ENCODE peak calls at places on chromosomes 1 and 21, in ten cellular contexts. One of them, this sample, is unnamed.
A peak's percentile ranks its signal among the peaks of the same experiment; 100 is the strongest.

GRCh38 chr21:23951251-23951650 is 1656.0 kb downstream of the MRPL39 start:
- DNase-seq in neural progenitor cell: no peak
- DNase-seq in heart right ventricle: no peak
- DNase-seq in psoas muscle: no peak
- DNase-seq in IMR-90: peak; percentile 67
- DNase-seq in endodermal cell: no peak
- DNase-seq in transverse colon: no peak
- DNase-seq in A549: no peak
- DNase-seq in CD4-positive, alpha-beta T cell: no peak
- DNase-seq in GM23248: no peak
- DNase-seq in this sample: no peak

GRCh38 chr1:196462101-196462500 is 146.1 kb downstream of the KCNT2 start:
- DNase-seq in heart right ventricle: no peak
- DNase-seq in neural progenitor cell: no peak
- DNase-seq in transverse colon: no peak
- DNase-seq in A549: no peak
- DNase-seq in CD4-positive, alpha-beta T cell: no peak
- DNase-seq in psoas muscle: no peak
- DNase-seq in GM23248: peak; percentile 14
- DNase-seq in endodermal cell: no peak
- DNase-seq in IMR-90: peak; percentile 2
- DNase-seq in this sample: no peak

GRCh38 chr1:39901486-39902120 is at the start of gene MYCL:
- DNase-seq in A549: peak; percentile 72
- DNase-seq in CD4-positive, alpha-beta T cell: peak; percentile 55
- DNase-seq in transverse colon: peak; percentile 90
- DNase-seq in IMR-90: peak; percentile 60
- DNase-seq in endodermal cell: peak; percentile 98
- DNase-seq in neural progenitor cell: peak; percentile 95
- DNase-seq in heart right ventricle: peak; percentile 54
- DNase-seq in psoas muscle: peak; percentile 80
- DNase-seq in GM23248: peak; percentile 79
- DNase-seq in this sample: peak; percentile 51

GRCh38 chr1:234734864-234735263 is 124.9 kb upstream of the IRF2BP2 start:
- DNase-seq in IMR-90: no peak
- DNase-seq in neural progenitor cell: no peak
- DNase-seq in GM23248: no peak
- DNase-seq in transverse colon: no peak
- DNase-seq in CD4-positive, alpha-beta T cell: no peak
- DNase-seq in endodermal cell: peak; percentile 61
- DNase-seq in heart right ventricle: no peak
- DNase-seq in A549: no peak
- DNase-seq in psoas muscle: no peak
- DNase-seq in this sample: no peak

GRCh38 chr1:10528066-10529014 is 53.6 kb downstream of the PEX14 start:
- DNase-seq in neural progenitor cell: no peak
- DNase-seq in transverse colon: peak; percentile 26
- DNase-seq in CD4-positive, alpha-beta T cell: no peak
- DNase-seq in GM23248: peak; percentile 96
- DNase-seq in A549: peak; percentile 49
- DNase-seq in endodermal cell: peak; percentile 55
- DNase-seq in heart right ventricle: no peak
- DNase-seq in IMR-90: peak; percentile 93
- DNase-seq in psoas muscle: peak; percentile 83
- DNase-seq in this sample: no peak

GRCh38 chr1:209774592-209774991 is 9.8 kb downstream of the C1orf74 start:
- DNase-seq in A549: no peak
- DNase-seq in psoas muscle: no peak
- DNase-seq in endodermal cell: no peak
- DNase-seq in neural progenitor cell: no peak
- DNase-seq in CD4-positive, alpha-beta T cell: no peak
- DNase-seq in GM23248: no peak
- DNase-seq in transverse colon: no peak
- DNase-seq in IMR-90: no peak
- DNase-seq in heart right ventricle: no peak
- DNase-seq in this sample: no peak

GRCh38 chr1:12246584-12246983 is 16.8 kb downstream of the VPS13D start:
- DNase-seq in GM23248: no peak
- DNase-seq in psoas muscle: peak; percentile 59
- DNase-seq in neural progenitor cell: no peak
- DNase-seq in transverse colon: no peak
- DNase-seq in endodermal cell: no peak
- DNase-seq in A549: no peak
- DNase-seq in heart right ventricle: no peak
- DNase-seq in CD4-positive, alpha-beta T cell: no peak
- DNase-seq in IMR-90: no peak
- DNase-seq in this sample: no peak

GRCh38 chr1:235646463-235646862 is 3.1 kb downstream of the GNG4 start:
- DNase-seq in A549: no peak
- DNase-seq in endodermal cell: no peak
- DNase-seq in GM23248: no peak
- DNase-seq in psoas muscle: no peak
- DNase-seq in IMR-90: no peak
- DNase-seq in heart right ventricle: no peak
- DNase-seq in transverse colon: no peak
- DNase-seq in CD4-positive, alpha-beta T cell: no peak
- DNase-seq in neural progenitor cell: peak; percentile 77
- DNase-seq in this sample: no peak

GRCh38 chr1:108561731-108562326 is 1.9 kb downstream of the EEIG2 start:
- DNase-seq in IMR-90: no peak
- DNase-seq in heart right ventricle: peak; percentile 52
- DNase-seq in CD4-positive, alpha-beta T cell: peak; percentile 83
- DNase-seq in neural progenitor cell: peak; percentile 84
- DNase-seq in transverse colon: peak; percentile 92
- DNase-seq in A549: peak; percentile 55
- DNase-seq in GM23248: peak; percentile 17
- DNase-seq in psoas muscle: peak; percentile 56
- DNase-seq in endodermal cell: peak; percentile 94
- DNase-seq in this sample: peak; percentile 72

GRCh38 chr1:219500327-219500897 is 112.5 kb downstream of the ZC3H11B start:
- DNase-seq in A549: no peak
- DNase-seq in transverse colon: no peak
- DNase-seq in neural progenitor cell: no peak
- DNase-seq in heart right ventricle: no peak
- DNase-seq in CD4-positive, alpha-beta T cell: no peak
- DNase-seq in IMR-90: no peak
- DNase-seq in psoas muscle: no peak
- DNase-seq in endodermal cell: no peak
- DNase-seq in GM23248: no peak
- DNase-seq in this sample: no peak

GRCh38 chr21:36788116-36788515 is 89.2 kb downstream of the SIM2 start:
- DNase-seq in CD4-positive, alpha-beta T cell: no peak
- DNase-seq in IMR-90: no peak
- DNase-seq in psoas muscle: no peak
- DNase-seq in transverse colon: peak; percentile 69
- DNase-seq in endodermal cell: no peak
- DNase-seq in neural progenitor cell: no peak
- DNase-seq in A549: peak; percentile 50
- DNase-seq in GM23248: no peak
- DNase-seq in heart right ventricle: no peak
- DNase-seq in this sample: no peak

GRCh38 chr1:61081637-61082335 is 575 bp upstream of the NFIA start:
- DNase-seq in psoas muscle: peak; percentile 66
- DNase-seq in IMR-90: peak; percentile 38
- DNase-seq in endodermal cell: peak; percentile 83
- DNase-seq in neural progenitor cell: peak; percentile 74
- DNase-seq in CD4-positive, alpha-beta T cell: peak; percentile 34
- DNase-seq in GM23248: peak; percentile 57
- DNase-seq in A549: peak; percentile 66
- DNase-seq in transverse colon: peak; percentile 63
- DNase-seq in heart right ventricle: peak; percentile 46
- DNase-seq in this sample: peak; percentile 28

GRCh38 chr1:7645751-7646048 is 125.4 kb upstream of the VAMP3 start:
- DNase-seq in neural progenitor cell: no peak
- DNase-seq in CD4-positive, alpha-beta T cell: no peak
- DNase-seq in psoas muscle: no peak
- DNase-seq in GM23248: no peak
- DNase-seq in heart right ventricle: no peak
- DNase-seq in IMR-90: no peak
- DNase-seq in endodermal cell: no peak
- DNase-seq in A549: no peak
- DNase-seq in transverse colon: no peak
- DNase-seq in this sample: no peak

GRCh38 chr1:7644906-7645750 is 126.0 kb upstream of the VAMP3 start:
- DNase-seq in IMR-90: peak; percentile 70
- DNase-seq in A549: no peak
- DNase-seq in CD4-positive, alpha-beta T cell: no peak
- DNase-seq in neural progenitor cell: no peak
- DNase-seq in heart right ventricle: peak; percentile 55
- DNase-seq in GM23248: no peak
- DNase-seq in endodermal cell: no peak
- DNase-seq in transverse colon: peak; percentile 68
- DNase-seq in psoas muscle: no peak
- DNase-seq in this sample: no peak

GRCh38 chr1:7646981-7647901 is 123.9 kb upstream of the VAMP3 start:
- DNase-seq in psoas muscle: peak; percentile 84
- DNase-seq in GM23248: peak; percentile 70
- DNase-seq in transverse colon: peak; percentile 74
- DNase-seq in IMR-90: peak; percentile 46
- DNase-seq in CD4-positive, alpha-beta T cell: peak; percentile 62
- DNase-seq in endodermal cell: peak; percentile 89
- DNase-seq in heart right ventricle: peak; percentile 79
- DNase-seq in neural progenitor cell: peak; percentile 81
- DNase-seq in A549: peak; percentile 88
- DNase-seq in this sample: peak; percentile 74

GRCh38 chr1:7644086-7644485 is 127.0 kb upstream of the VAMP3 start:
- DNase-seq in GM23248: no peak
- DNase-seq in A549: no peak
- DNase-seq in neural progenitor cell: peak; percentile 38
- DNase-seq in psoas muscle: no peak
- DNase-seq in IMR-90: no peak
- DNase-seq in CD4-positive, alpha-beta T cell: no peak
- DNase-seq in endodermal cell: no peak
- DNase-seq in heart right ventricle: no peak
- DNase-seq in transverse colon: no peak
- DNase-seq in this sample: no peak

GRCh38 chr1:7646164-7646563 is 124.9 kb upstream of the VAMP3 start:
- DNase-seq in A549: no peak
- DNase-seq in GM23248: no peak
- DNase-seq in IMR-90: no peak
- DNase-seq in endodermal cell: no peak
- DNase-seq in psoas muscle: no peak
- DNase-seq in neural progenitor cell: no peak
- DNase-seq in CD4-positive, alpha-beta T cell: no peak
- DNase-seq in transverse colon: no peak
- DNase-seq in heart right ventricle: no peak
- DNase-seq in this sample: no peak
- H3K9me3 ChIP-seq in A549: no peaks in the 10 kb centered on the region
- H3K9me3 ChIP-seq in GM23248: no peaks in the 10 kb centered on the region
- H3K9me3 ChIP-seq in IMR-90: no peaks in the 10 kb centered on the region
- H3K9me3 ChIP-seq in endodermal cell: no peaks in the 10 kb centered on the region
- H3K9me3 ChIP-seq in psoas muscle: no peaks in the 10 kb centered on the region
- H3K9me3 ChIP-seq in neural progenitor cell: no peaks in the 10 kb centered on the region
- H3K9me3 ChIP-seq in CD4-positive, alpha-beta T cell: no peaks in the 10 kb centered on the region
- H3K9me3 ChIP-seq in transverse colon: no peaks in the 10 kb centered on the region
- H3K9me3 ChIP-seq in heart right ventricle: no peaks in the 10 kb centered on the region
- H3K9me3 ChIP-seq in this sample: no peaks in the 10 kb centered on the region

DNA sequence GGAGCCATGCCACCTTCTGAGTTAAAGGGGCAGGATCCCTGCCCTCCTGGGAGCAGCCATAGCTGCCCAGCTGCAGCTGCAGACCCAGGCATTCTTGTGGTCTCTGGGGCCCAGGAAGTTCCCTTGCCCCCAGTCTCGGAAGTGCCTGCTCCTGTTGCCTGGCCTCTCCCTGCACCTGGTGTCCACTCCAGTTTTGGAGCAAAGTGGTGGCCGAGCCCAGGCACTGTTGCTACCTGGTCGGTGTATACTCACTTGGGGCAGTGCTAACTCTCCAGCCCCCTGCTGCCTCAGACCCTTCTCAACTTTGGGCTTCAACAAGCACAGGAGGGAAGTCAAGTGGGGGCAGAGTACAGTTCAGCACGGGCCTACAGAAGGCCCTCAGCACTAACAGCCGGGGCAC is 352.9 kb upstream of the NCAM2 start:
- DNase-seq in psoas muscle: no peak
- DNase-seq in GM23248: no peak
- DNase-seq in CD4-positive, alpha-beta T cell: no peak
- DNase-seq in A549: no peak
- DNase-seq in neural progenitor cell: no peak
- DNase-seq in transverse colon: no peak
- DNase-seq in endodermal cell: no peak
- DNase-seq in IMR-90: no peak
- DNase-seq in heart right ventricle: no peak
- DNase-seq in this sample: no peak
- H3K9me3 ChIP-seq in psoas muscle: no peaks in the 10 kb centered on the region
- H3K9me3 ChIP-seq in GM23248: no peaks in the 10 kb centered on the region
- H3K9me3 ChIP-seq in CD4-positive, alpha-beta T cell: no peaks in the 10 kb centered on the region
- H3K9me3 ChIP-seq in A549: no peaks in the 10 kb centered on the region
- H3K9me3 ChIP-seq in neural progenitor cell: no peaks in the 10 kb centered on the region
- H3K9me3 ChIP-seq in transverse colon: no peaks in the 10 kb centered on the region
- H3K9me3 ChIP-seq in endodermal cell: peaks cover 10% of the 10 kb centered on the region
- H3K9me3 ChIP-seq in IMR-90: peaks cover 16% of the 10 kb centered on the region
- H3K9me3 ChIP-seq in heart right ventricle: no peaks in the 10 kb centered on the region
- H3K9me3 ChIP-seq in this sample: peaks cover 3% of the 10 kb centered on the region

DNA sequence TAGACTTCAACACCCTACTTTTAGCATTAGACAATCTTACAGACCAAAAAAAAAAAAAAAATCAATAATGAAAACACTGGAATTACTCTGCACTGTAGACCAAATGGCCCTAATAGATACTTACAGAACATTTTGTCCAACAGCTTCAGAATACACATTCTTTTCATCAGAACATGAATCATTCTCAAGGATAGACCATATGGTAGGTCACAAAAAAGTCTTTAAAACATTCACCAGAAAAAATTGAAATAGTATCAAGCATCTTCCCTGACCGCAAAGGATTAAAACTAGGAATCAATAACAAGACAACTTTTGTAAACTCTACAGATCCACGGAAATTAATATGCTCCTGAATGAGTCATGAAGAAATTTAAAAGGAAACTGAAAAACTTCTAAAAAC is 22.5 kb downstream of the ZNF670 start:
- DNase-seq in GM23248: no peak
- DNase-seq in psoas muscle: no peak
- DNase-seq in IMR-90: no peak
- DNase-seq in endodermal cell: no peak
- DNase-seq in CD4-positive, alpha-beta T cell: no peak
- DNase-seq in A549: no peak
- DNase-seq in heart right ventricle: no peak
- DNase-seq in transverse colon: no peak
- DNase-seq in neural progenitor cell: no peak
- DNase-seq in this sample: no peak
- H3K9me3 ChIP-seq in GM23248: no peaks in the 10 kb centered on the region
- H3K9me3 ChIP-seq in psoas muscle: peaks cover 30% of the 10 kb centered on the region
- H3K9me3 ChIP-seq in IMR-90: peaks cover 30% of the 10 kb centered on the region
- H3K9me3 ChIP-seq in endodermal cell: peaks cover 84% of the 10 kb centered on the region
- H3K9me3 ChIP-seq in CD4-positive, alpha-beta T cell: peaks cover 61% of the 10 kb centered on the region
- H3K9me3 ChIP-seq in A549: peaks cover 73% of the 10 kb centered on the region
- H3K9me3 ChIP-seq in heart right ventricle: no peaks in the 10 kb centered on the region
- H3K9me3 ChIP-seq in transverse colon: peaks cover 33% of the 10 kb centered on the region
- H3K9me3 ChIP-seq in neural progenitor cell: peaks cover 53% of the 10 kb centered on the region
- H3K9me3 ChIP-seq in this sample: peaks cover 12% of the 10 kb centered on the region

DNA sequence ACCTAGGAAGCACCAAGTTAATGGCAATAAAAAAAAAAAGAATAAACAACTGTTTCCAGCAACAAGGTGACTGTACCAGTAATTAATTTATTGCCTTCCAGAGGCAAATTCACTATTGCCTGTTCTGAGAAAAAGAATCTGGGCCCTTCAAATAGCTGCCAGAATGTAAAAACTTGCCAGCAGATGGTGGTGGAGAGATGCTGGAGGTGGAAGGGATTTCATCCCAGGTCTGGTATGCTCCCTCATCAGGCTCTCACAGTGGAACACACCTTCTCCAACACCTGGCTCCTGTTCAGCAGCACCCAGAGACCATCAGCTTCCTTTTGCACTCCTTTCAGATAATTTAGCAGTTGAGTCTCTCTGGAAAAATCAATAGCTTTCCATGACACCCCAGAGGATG is 792.9 kb upstream of the ADAMTS5 start:
- DNase-seq in heart right ventricle: no peak
- DNase-seq in transverse colon: no peak
- DNase-seq in CD4-positive, alpha-beta T cell: no peak
- DNase-seq in GM23248: no peak
- DNase-seq in psoas muscle: no peak
- DNase-seq in A549: no peak
- DNase-seq in endodermal cell: no peak
- DNase-seq in IMR-90: no peak
- DNase-seq in neural progenitor cell: no peak
- DNase-seq in this sample: no peak
- H3K9me3 ChIP-seq in heart right ventricle: no peaks in the 10 kb centered on the region
- H3K9me3 ChIP-seq in transverse colon: no peaks in the 10 kb centered on the region
- H3K9me3 ChIP-seq in CD4-positive, alpha-beta T cell: no peaks in the 10 kb centered on the region
- H3K9me3 ChIP-seq in GM23248: no peaks in the 10 kb centered on the region
- H3K9me3 ChIP-seq in psoas muscle: no peaks in the 10 kb centered on the region
- H3K9me3 ChIP-seq in A549: no peaks in the 10 kb centered on the region
- H3K9me3 ChIP-seq in endodermal cell: peaks cover 10% of the 10 kb centered on the region
- H3K9me3 ChIP-seq in IMR-90: no peaks in the 10 kb centered on the region
- H3K9me3 ChIP-seq in neural progenitor cell: no peaks in the 10 kb centered on the region
- H3K9me3 ChIP-seq in this sample: no peaks in the 10 kb centered on the region

This sample was measured in T-helper 17 cell.